ENCODE peak calls at places on chromosome 9, in nine cellular contexts. H, Y, W, G, C, O, U, E and M are unnamed samples.

GRCh38 chr9:88749420-88749819 is 214.4 kb downstream of the NXNL2 start:
- DNase-seq in E (no peak), W (no peak), Y (peak; percentile 92), U (no peak), H (peak; percentile 64), C (no peak), O (peak; percentile 73), G (no peak), M (no peak)

GRCh38 chr9:80699551-80699998 is 989.8 kb downstream of the TLE1 start:
- DNase-seq in E (peak; percentile 1), C (no peak), Y (peak; percentile 81), H (no peak), O (peak; percentile 81), U (no peak), W (no peak), G (no peak), M (peak; percentile 86)

GRCh38 chr9:14277202-14277601 is 36.7 kb downstream of the NFIB start:
- DNase-seq in C (no peak), E (no peak), W (no peak), G (no peak), Y (peak; percentile 75), H (no peak), O (peak; percentile 87), U (no peak), M (peak; percentile 90)

GRCh38 chr9:84278131-84278530 is 62.4 kb downstream of the SLC28A3 start:
- DNase-seq in Y (peak; percentile 56), U (no peak), H (no peak), W (no peak), G (no peak), C (no peak), O (peak; percentile 6), E (no peak), M (no peak)

GRCh38 chr9:100352201-100352726 is 478 bp downstream of the TEX10 start:
- DNase-seq in E (peak; percentile 59), Y (peak; percentile 10), H (peak; percentile 28), W (peak; percentile 6), O (peak; percentile 22), C (peak; percentile 24), G (peak; percentile 6), U (peak; percentile 43), M (no peak)

GRCh38 chr9:19174127-19174921 is 47.0 kb upstream of the PLIN2 start:
- DNase-seq in G (peak; percentile 62), Y (peak; percentile 93), H (peak; percentile 90), W (no peak), E (peak; percentile 71), C (peak; percentile 56), U (peak; percentile 66), O (peak; percentile 96), M (no peak)

GRCh38 chr9:124835026-124835501 is 18.2 kb upstream of the WDR38 start:
- DNase-seq in G (no peak), Y (peak; percentile 79), H (no peak), O (peak; percentile 92), E (no peak), C (peak; percentile 64), W (no peak), U (no peak), M (no peak)

GRCh38 chr9:117136461-117136860 is 278.4 kb downstream of the ASTN2 start:
- DNase-seq in Y (no peak), H (no peak), O (no peak), G (no peak), C (no peak), E (no peak), W (no peak), U (no peak), M (no peak)

GRCh38 chr9:130042406-130042930 is 521 bp downstream of the FNBP1 start:
- DNase-seq in G (no peak), U (peak; percentile 39), H (peak; percentile 33), O (peak; percentile 20), C (peak; percentile 33), W (no peak), E (peak; percentile 76), Y (no peak), M (no peak)

GRCh38 chr9:114430443-114430842 is 42.7 kb upstream of the AKNA start:
- DNase-seq in C (no peak), W (no peak), H (no peak), O (no peak), U (no peak), G (no peak), Y (no peak), E (no peak), M (no peak)

GRCh38 chr9:1200847-1201251 is 150.7 kb downstream of the DMRT2 start:
- DNase-seq in W (no peak), O (no peak), G (peak; percentile 39), U (no peak), Y (no peak), E (no peak), H (no peak), C (no peak), M (no peak)

GRCh38 chr9:4299006-4299795 is 667 bp downstream of the GLIS3 start:
- DNase-seq in G (no peak), Y (peak; percentile 50), C (peak; percentile 30), W (no peak), H (peak; percentile 32), E (peak; percentile 75), O (peak; percentile 72), U (peak; percentile 35), M (no peak)

DNA sequence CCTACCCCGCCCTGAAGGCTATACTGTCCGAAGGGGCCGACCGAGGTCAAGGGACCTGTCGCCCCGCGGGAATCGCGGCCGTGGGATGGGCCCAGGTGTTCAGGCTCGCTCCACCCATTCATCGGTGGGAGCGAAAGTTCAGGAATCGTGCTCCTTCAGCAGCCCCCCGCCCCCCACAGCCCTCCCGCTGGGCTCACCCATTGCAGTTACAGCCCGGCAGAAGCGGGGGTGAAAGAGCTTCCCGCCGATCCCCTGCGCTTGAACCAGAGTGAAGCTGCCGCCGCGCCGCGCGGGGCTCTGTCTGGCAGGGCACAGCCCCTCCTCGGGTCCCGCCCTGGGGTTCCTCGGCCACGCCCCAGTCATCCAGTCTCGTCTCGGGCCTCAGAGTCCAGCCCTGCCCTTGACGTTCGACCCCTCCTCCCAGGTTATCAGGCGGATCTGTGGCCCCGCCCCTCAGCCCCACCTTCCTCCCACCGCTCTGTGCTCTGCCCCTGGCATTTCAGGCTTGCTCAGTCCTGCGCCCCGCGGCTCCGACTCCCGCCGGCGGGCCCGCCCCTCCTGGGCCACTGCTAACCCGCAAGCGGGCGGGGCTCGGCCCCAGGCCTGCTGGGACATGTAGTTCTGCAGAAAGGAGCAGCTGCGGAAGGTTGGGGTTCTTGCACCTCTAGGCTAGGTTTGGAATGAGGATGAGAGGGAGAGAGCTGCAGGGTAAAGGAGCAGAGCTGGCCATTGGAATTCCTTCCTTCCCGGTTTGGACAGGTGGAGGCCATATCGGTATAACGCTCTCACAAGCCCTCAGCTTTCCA is at the start of gene MYORG:
- DNase-seq in O (peak; percentile 87), G (peak; percentile 95), W (peak; percentile 95), H (peak; percentile 92), Y (peak; percentile 65), E (peak; percentile 93), U (peak; percentile 98), C (peak; percentile 99), M (peak; percentile 93)
- H3K4me3 ChIP-seq in O (peak within 1 kb of the TSS; percentile 50), G (peak within 1 kb of the TSS; percentile 72), W (peak within 1 kb of the TSS; percentile 74), H (peak within 1 kb of the TSS; percentile 71), Y (peak within 1 kb of the TSS; percentile 54), E (peak within 1 kb of the TSS; percentile 69), U (peak within 1 kb of the TSS; percentile 79), C (peak within 1 kb of the TSS; percentile 69), M (peak within 1 kb of the TSS; percentile 73)

DNA sequence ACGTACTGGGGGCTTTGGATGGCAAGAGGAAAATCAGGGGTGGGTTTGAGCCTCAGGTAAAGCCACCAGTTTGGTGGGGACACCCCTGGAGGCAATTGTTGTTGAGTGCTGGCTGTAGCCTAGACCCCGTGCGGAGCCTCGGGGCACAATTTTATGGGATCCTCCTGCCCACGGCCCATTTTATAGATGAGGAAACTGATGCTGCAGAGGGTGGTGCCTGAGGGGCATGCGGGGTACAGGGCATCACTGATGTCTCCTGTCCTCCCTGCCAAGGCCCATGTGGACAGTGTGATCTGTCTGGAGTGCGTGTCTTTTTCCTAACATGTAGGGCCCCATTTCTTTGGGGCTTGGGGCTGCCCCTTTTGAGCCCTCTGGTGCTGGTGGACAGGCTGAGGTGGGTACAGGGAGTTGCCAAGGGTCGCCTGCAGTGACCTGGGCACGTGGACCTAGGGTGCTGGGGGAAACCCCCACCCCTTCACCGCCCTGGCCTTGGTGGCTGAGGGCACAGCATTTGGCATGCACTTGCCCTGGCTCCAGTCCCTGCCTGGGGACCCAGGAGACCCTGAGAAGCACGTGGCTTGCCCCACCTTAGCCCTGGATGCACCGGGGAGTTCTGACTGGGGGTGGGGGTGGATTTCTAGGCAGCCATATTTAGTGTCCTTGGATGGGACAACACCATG is 22.1 kb downstream of the WNK2 start:
- DNase-seq in H (no peak), O (no peak), Y (no peak), E (no peak), C (no peak), U (no peak), G (no peak), W (no peak), M (no peak)
- H3K27ac ChIP-seq in H (peak overlapping the region; percentile 71), O (peak overlapping the region; percentile 97), Y (no peak overlapping the region), E (no peak overlapping the region), C (peak overlapping the region; percentile 84), U (no peak overlapping the region), G (peak overlapping the region; percentile 82), W (no peak overlapping the region), M (no peak overlapping the region)

DNA sequence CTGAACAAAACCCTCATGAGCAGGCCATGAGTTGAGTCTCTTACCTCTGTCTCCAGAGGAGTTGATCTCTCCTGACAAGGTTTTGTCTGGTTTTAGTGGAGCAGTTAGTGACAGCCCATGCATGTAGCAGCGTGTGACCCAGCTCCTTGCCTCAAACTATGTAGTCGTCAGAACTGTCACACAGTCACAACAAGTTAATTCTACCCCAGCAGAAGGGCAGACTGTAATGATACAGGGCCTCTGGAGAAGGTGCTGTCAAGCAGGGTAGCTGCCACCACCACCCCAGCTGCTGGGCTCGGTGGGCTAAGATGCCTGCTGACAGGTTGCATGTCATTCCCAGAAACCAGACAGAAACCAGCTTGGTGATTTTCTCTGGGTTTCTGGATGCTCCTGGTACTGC is 194.5 kb downstream of the PSAT1 start:
- DNase-seq in E (no peak), Y (no peak), U (no peak), G (no peak), C (no peak), H (no peak), W (no peak), O (no peak), M (no peak)
- H3K4me3 ChIP-seq in E (no peak overlapping the region), Y (no peak overlapping the region), U (no peak overlapping the region), G (no peak overlapping the region), C (no peak overlapping the region), H (no peak overlapping the region), W (no peak overlapping the region), O (no peak overlapping the region), M (no peak overlapping the region)

GRCh38 chr9:134327671-134328231 is 1.5 kb downstream of the RXRA start:
- DNase-seq in E (no peak), H (no peak), O (no peak), G (no peak), C (no peak), U (no peak), Y (no peak), W (no peak), M (no peak)
- H3K27ac ChIP-seq in E (peak overlapping the region; percentile 87), H (peak overlapping the region; percentile 94), O (peak overlapping the region; percentile 87), G (peak overlapping the region; percentile 95), C (peak overlapping the region; percentile 90), U (peak overlapping the region; percentile 95), Y (peak overlapping the region; percentile 84), W (peak overlapping the region; percentile 57), M (peak overlapping the region; percentile 77)